ENCODE peak calls at places on chromosomes 4 and X, in nine cellular contexts. O is stimulated activated naive CD4-positive, alpha-beta T cell; R is COR-L47; I is stimulated activated CD4-positive, alpha-beta T cell treated with anti-CD3 and anti-CD28 coated beads, Interleukin-4, amount 100 ng/mL, for 4 hours; P is AG09309; Q is GM20000; F is activated naive CD8-positive, alpha-beta T cell treated with anti-CD3 and anti-CD28 coated beads, Interleukin-2, amount 50 U/mL, for 24 hours; D is stimulated activated CD8-positive, alpha-beta memory T cell treated with anti-CD3 and anti-CD28 coated beads, Interleukin-15, amount 100 ng/mL, for 4 hours; W is head of caudate nucleus. T is an unnamed sample.

GRCh38 chrX:89033723-89034122 is 286.7 kb downstream of the CPXCR1 start:
- DNase-seq in O (no peak), R (no peak), I (no peak), P (no peak), Q (no peak), F (no peak), D (no peak), W (no peak), T (no peak)

GRCh38 chr4:177802665-177803064 is 360.4 kb upstream of the AGA start:
- DNase-seq in O (no peak), R (no peak), I (no peak), P (no peak), Q (no peak), F (no peak), D (no peak), W (no peak), T (no peak)

GRCh38 chr4:24274401-24275035 is 309.8 kb downstream of the DHX15 start:
- DNase-seq in O (no peak), R (no peak), I (no peak), P (no peak), Q (no peak), F (no peak), D (no peak), W (no peak), T (no peak)

GRCh38 chrX:134999469-134999868 is 8.7 kb downstream of the SMIM10 start:
- DNase-seq in O (no peak), R (peak; percentile 17), I (no peak), P (no peak), Q (peak; percentile 22), F (no peak), D (no peak), W (no peak), T (no peak)

GRCh38 chrX:8147216-8147615 is 23.9 kb downstream of the VCX2 start:
- DNase-seq in O (no peak), R (no peak), I (no peak), P (no peak), Q (no peak), F (no peak), D (no peak), W (no peak), T (no peak)

GRCh38 chrX:10615931-10616780 is 4.2 kb downstream of the MID1 start:
- DNase-seq in O (no peak), R (peak; percentile 37), I (no peak), P (no peak), Q (peak; percentile 35), F (no peak), D (no peak), W (peak; percentile 57), T (no peak)

GRCh38 chr4:114025176-114025777 is 45.8 kb upstream of the ARSJ start:
- DNase-seq in O (no peak), R (no peak), I (no peak), P (no peak), Q (no peak), F (no peak), D (no peak), W (no peak), T (no peak)

GRCh38 chr4:37847311-37847710 is 20.8 kb downstream of the PGM2 start:
- DNase-seq in O (no peak), R (no peak), I (no peak), P (no peak), Q (no peak), F (no peak), D (no peak), W (no peak), T (no peak)

GRCh38 chr4:17713779-17714178 is 67.6 kb downstream of the FAM184B start:
- DNase-seq in O (no peak), R (no peak), I (no peak), P (no peak), Q (no peak), F (no peak), D (no peak), W (no peak), T (no peak)

GRCh38 chrX:19709812-19710518 is 177.4 kb downstream of the SH3KBP1 start:
- DNase-seq in O (no peak), R (no peak), I (no peak), P (peak; percentile 78), Q (no peak), F (no peak), D (no peak), W (no peak), T (no peak)

GRCh38 chrX:107135965-107136307 is 17.3 kb upstream of the RBM41 start:
- DNase-seq in O (no peak), R (no peak), I (no peak), P (no peak), Q (no peak), F (no peak), D (no peak), W (no peak), T (no peak)

GRCh38 chr4:189804884-189805283 is 135.8 kb upstream of the FRG1 start:
- DNase-seq in O (no peak), R (no peak), I (no peak), P (no peak), Q (no peak), F (no peak), D (no peak), W (no peak), T (no peak)

GRCh38 chrX:56503941-56504673 is 59.3 kb upstream of the UBQLN2 start:
- DNase-seq in O (no peak), R (no peak), I (no peak), P (no peak), Q (no peak), F (no peak), D (no peak), W (no peak), T (no peak)

GRCh38 chr4:25535278-25535677 is 120.4 kb upstream of the SLC34A2 start:
- DNase-seq in O (no peak), R (peak; percentile 4), I (no peak), P (no peak), Q (no peak), F (no peak), D (no peak), W (no peak), T (no peak)

GRCh38 chr4:111360906-111361305 is 738.0 kb upstream of the PITX2 start:
- DNase-seq in O (no peak), R (no peak), I (no peak), P (no peak), Q (no peak), F (no peak), D (no peak), W (no peak), T (no peak)

GRCh38 chr4:123986268-123986798 is 589.7 kb downstream of the SPRY1 start:
- DNase-seq in O (no peak), R (no peak), I (no peak), P (peak; percentile 65), Q (no peak), F (no peak), D (no peak), W (no peak), T (no peak)

GRCh38 chrX:53317365-53318069 is 36.1 kb upstream of the IQSEC2 start:
- DNase-seq in O (peak; percentile 57), R (peak; percentile 26), I (peak; percentile 62), P (no peak), Q (peak; percentile 80), F (peak; percentile 70), D (peak; percentile 41), W (peak; percentile 81), T (no peak)

GRCh38 chrX:131845201-131845600 is 177.9 kb upstream of the STK26 start:
- DNase-seq in O (no peak), R (no peak), I (no peak), P (no peak), Q (no peak), F (no peak), D (no peak), W (no peak), T (no peak)

GRCh38 chr4:176498857-176499256 is 179.1 kb downstream of the SPCS3 start:
- DNase-seq in O (no peak), R (no peak), I (no peak), P (no peak), Q (no peak), F (no peak), D (no peak), W (no peak), T (no peak)

GRCh38 chr4:8329560-8329858 is 60.0 kb downstream of the HTRA3 start:
- DNase-seq in O (no peak), R (no peak), I (no peak), P (no peak), Q (no peak), F (no peak), D (no peak), W (peak; percentile 1), T (peak; percentile 28)

GRCh38 chrX:10111364-10112148 is 45.2 kb upstream of the CLCN4 start:
- DNase-seq in O (peak; percentile 35), R (no peak), I (peak; percentile 22), P (no peak), Q (peak; percentile 56), F (peak; percentile 51), D (no peak), W (peak; percentile 56), T (no peak)

GRCh38 chrX:122739770-122740169 is 444.3 kb upstream of the GRIA3 start:
- DNase-seq in O (no peak), R (no peak), I (no peak), P (no peak), Q (no peak), F (no peak), D (no peak), W (no peak), T (no peak)

GRCh38 chr4:791866-792630 is 33.9 kb downstream of the CPLX1 start:
- DNase-seq in O (peak; percentile 10), R (no peak), I (peak; percentile 54), P (no peak), Q (peak; percentile 51), F (peak; percentile 47), D (no peak), W (no peak), T (no peak)

GRCh38 chr4:30945586-30945985 is 225.4 kb downstream of the PCDH7 start:
- DNase-seq in O (no peak), R (no peak), I (no peak), P (no peak), Q (no peak), F (no peak), D (no peak), W (no peak), T (no peak)

GRCh38 chrX:101287402-101287801 is 3.7 kb downstream of the TAF7L start:
- DNase-seq in O (no peak), R (peak; percentile 2), I (no peak), P (no peak), Q (peak; percentile 37), F (no peak), D (no peak), W (no peak), T (no peak)

GRCh38 chr4:7206856-7207567 is 14.7 kb downstream of the SORCS2 start:
- DNase-seq in O (no peak), R (no peak), I (no peak), P (peak; percentile 55), Q (no peak), F (no peak), D (no peak), W (peak; percentile 75), T (peak; percentile 51)

T was measured in ascending aorta.